ENCODE peak calls at places on chromosomes 13 and 19, in six cellular contexts. M, Z, C, J, S and V are unnamed samples.
A peak's percentile ranks its signal among the peaks of the same experiment; 100 is the strongest.

GRCh38 chr13:77833331-77833863 is 85.2 kb downstream of the EDNRB start:
- DNase-seq in S (no peak), M (no peak), Z (no peak), C (no peak), J (no peak), V (no peak)

GRCh38 chr19:1248454-1249297 is at the start of gene MIDN:
- DNase-seq in S (no peak), C (peak; percentile 93), J (no peak), M (peak; percentile 88), Z (peak; percentile 90), V (peak; percentile 88)

GRCh38 chr19:3509566-3509989 is 3.5 kb downstream of the FZR1 start:
- DNase-seq in M (no peak), C (peak; percentile 43), J (no peak), Z (no peak), S (no peak), V (no peak)

GRCh38 chr19:16328824-16329482 is 4.3 kb downstream of the KLF2 start:
- DNase-seq in C (no peak), M (no peak), S (no peak), J (no peak), Z (no peak), V (no peak)

GRCh38 chr13:30418886-30419459 is 3.3 kb upstream of the UBE2L5 start:
- DNase-seq in J (no peak), S (no peak), C (no peak), Z (no peak), M (no peak), V (no peak)

GRCh38 chr13:113926951-113927660 is 46.8 kb downstream of the C13orf46 start:
- DNase-seq in M (no peak), Z (peak; percentile 23), J (no peak), S (no peak), C (peak; percentile 18), V (no peak)

GRCh38 chr19:48724796-48725753 is 5.5 kb upstream of the MAMSTR start:
- DNase-seq in Z (no peak), J (no peak), C (no peak), S (no peak), M (peak; percentile 66), V (peak; percentile 66)

GRCh38 chr19:13430790-13431582 is 75.3 kb downstream of the CACNA1A start:
- DNase-seq in J (peak; percentile 17), M (peak; percentile 50), S (no peak), C (peak; percentile 53), Z (peak; percentile 35), V (peak; percentile 37)

GRCh38 chr13:33383724-33384577 is 98.4 kb upstream of the STARD13 start:
- DNase-seq in Z (no peak), J (no peak), S (no peak), C (no peak), M (no peak), V (no peak)

GRCh38 chr13:112725346-112726017 is 35.6 kb downstream of the ATP11A start:
- DNase-seq in C (peak; percentile 37), Z (no peak), S (peak; percentile 24), M (no peak), J (no peak), V (no peak)

GRCh38 chr13:112724788-112725345 is 35.0 kb downstream of the ATP11A start:
- DNase-seq in M (no peak), S (no peak), C (peak; percentile 37), Z (no peak), J (no peak), V (no peak)

GRCh38 chr13:112727581-112727980 is 37.7 kb downstream of the ATP11A start:
- DNase-seq in S (no peak), Z (no peak), J (no peak), C (no peak), M (no peak), V (no peak)

GRCh38 chr13:112728375-112729126 is 38.7 kb downstream of the ATP11A start:
- DNase-seq in M (no peak), Z (no peak), J (no peak), S (no peak), C (no peak), V (no peak)

DNA sequence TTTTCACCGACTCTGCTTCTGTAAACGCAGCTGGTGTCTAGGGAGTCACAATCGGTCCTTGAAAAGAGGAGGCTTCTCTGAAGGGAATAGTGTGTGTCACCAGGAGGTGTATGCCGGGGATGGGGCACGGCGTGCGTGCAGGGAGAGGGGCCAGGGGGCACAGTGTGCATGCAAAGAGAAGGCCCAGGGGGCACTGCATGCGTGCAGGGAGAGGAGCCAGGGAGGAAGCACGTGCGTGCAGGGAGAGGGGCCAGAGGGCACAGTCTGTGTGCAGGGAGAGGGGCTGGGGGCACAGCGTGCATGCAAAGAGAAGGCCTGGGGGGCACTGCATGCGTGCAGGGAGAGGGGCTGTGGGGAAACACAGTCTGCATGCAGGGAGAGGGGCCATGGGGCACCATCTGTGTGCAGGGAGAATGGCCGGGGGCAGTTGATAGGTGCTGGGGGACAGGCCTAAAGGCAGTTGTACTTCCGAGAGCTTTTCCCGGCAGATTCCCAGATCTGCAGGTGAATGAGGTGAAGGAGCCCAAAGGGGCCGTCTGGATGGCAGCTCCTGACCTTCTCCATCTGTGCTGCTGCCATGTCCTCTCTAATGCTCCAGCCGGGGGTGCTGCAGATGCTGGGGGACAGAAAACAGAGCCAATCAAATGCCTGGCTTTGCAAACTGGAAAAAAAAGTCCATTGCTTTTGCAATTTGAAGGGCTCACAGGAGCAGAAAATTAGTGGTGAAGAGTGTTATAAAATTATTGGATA is 36.4 kb downstream of the ATP11A start:
- DNase-seq in J (no peak), Z (no peak), M (no peak), C (peak; percentile 38), S (no peak), V (no peak)
- H3K4me1 ChIP-seq in J (peaks cover 13% of the 10 kb centered on the region), Z (peaks cover 33% of the 10 kb centered on the region), M (peaks cover 78% of the 10 kb centered on the region), C (no peaks in the 10 kb centered on the region), S (peaks cover 16% of the 10 kb centered on the region), V (no peaks in the 10 kb centered on the region)

GRCh38 chr19:18387395-18387794 is 1.4 kb downstream of the GDF15 start:
- DNase-seq in J (no peak), Z (no peak), S (no peak), M (no peak), C (no peak), V (no peak)
- H3K4me1 ChIP-seq in J (peaks cover 13% of the 10 kb centered on the region), Z (peaks cover 45% of the 10 kb centered on the region), S (peaks cover 8% of the 10 kb centered on the region), M (no peaks in the 10 kb centered on the region), C (no peaks in the 10 kb centered on the region), V (no peaks in the 10 kb centered on the region)

DNA sequence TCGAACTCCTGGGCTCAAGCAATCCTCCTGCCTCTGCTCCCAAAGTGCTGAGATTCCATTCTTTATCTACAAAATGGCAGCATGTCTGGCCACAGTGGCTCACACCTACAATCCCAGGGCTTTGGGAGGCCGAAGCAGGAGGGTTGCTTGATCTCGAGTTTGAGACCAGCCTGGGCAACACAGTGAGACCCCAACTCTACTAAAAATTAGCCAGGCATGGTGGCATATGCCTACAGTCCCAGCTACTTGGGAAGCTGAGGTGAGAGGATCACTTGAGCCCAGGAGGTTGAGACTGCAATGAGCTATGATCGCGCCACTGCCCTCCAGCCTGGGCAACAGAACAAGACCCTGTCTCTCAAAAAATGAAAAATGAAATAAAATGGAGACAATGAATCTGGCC is 6.1 kb downstream of the NAPA start:
- DNase-seq in M (no peak), Z (no peak), C (no peak), S (no peak), J (no peak), V (no peak)
- H3K4me1 ChIP-seq in M (no peaks in the 10 kb centered on the region), Z (peaks cover 74% of the 10 kb centered on the region), C (peaks cover 3% of the 10 kb centered on the region), S (peaks cover 8% of the 10 kb centered on the region), J (peaks cover 15% of the 10 kb centered on the region), V (peaks cover 12% of the 10 kb centered on the region)

GRCh38 chr19:44757735-44758505 is 9.4 kb downstream of the BCL3 start:
- DNase-seq in M (peak; percentile 90), S (no peak), C (peak; percentile 64), J (peak; percentile 71), Z (peak; percentile 61), V (no peak)

GRCh38 chr19:44757057-44757734 is 8.7 kb downstream of the BCL3 start:
- DNase-seq in J (no peak), Z (peak; percentile 28), M (peak; percentile 55), C (no peak), S (no peak), V (no peak)

GRCh38 chr19:44758596-44758995 is 10.1 kb downstream of the BCL3 start:
- DNase-seq in J (no peak), Z (no peak), M (peak; percentile 19), C (no peak), S (no peak), V (no peak)

GRCh38 chr19:44762033-44762432 is 13.5 kb downstream of the BCL3 start:
- DNase-seq in S (no peak), M (no peak), C (no peak), J (no peak), Z (no peak), V (no peak)

GRCh38 chr19:44759083-44759804 is 10.7 kb downstream of the BCL3 start:
- DNase-seq in M (no peak), Z (no peak), C (no peak), S (no peak), J (no peak), V (no peak)
- H3K4me1 ChIP-seq in M (peaks cover 15% of the 10 kb centered on the region), Z (peaks cover 55% of the 10 kb centered on the region), C (no peaks in the 10 kb centered on the region), S (peaks cover 5% of the 10 kb centered on the region), J (peaks cover 14% of the 10 kb centered on the region), V (peaks cover 16% of the 10 kb centered on the region)

GRCh38 chr19:8698433-8699063 is at the start of gene ACTL9:
- DNase-seq in Z (no peak), C (no peak), M (no peak), J (no peak), S (no peak), V (no peak)
- H3K4me1 ChIP-seq in Z (no peaks in the 10 kb centered on the region), C (no peaks in the 10 kb centered on the region), M (no peaks in the 10 kb centered on the region), J (no peaks in the 10 kb centered on the region), S (no peaks in the 10 kb centered on the region), V (no peaks in the 10 kb centered on the region)